ENCODE peak calls at places on chromosomes 5 and 9, in four cellular contexts. W is K562, D is GM12878, L is A549. T is an unnamed sample.

GRCh38 chr5:1633605-1634336 is 110.0 kb upstream of the LPCAT1 start:
- DNase-seq in W (peak), L (peak), D (peak), T (peak)

GRCh38 chr9:116451500-116451899 is 235.6 kb upstream of the TRIM32 start:
- DNase-seq in D (no peak), L (no peak), W (no peak), T (no peak)

GRCh38 chr9:122342323-122343050 is 28.3 kb upstream of the PTGS1 start:
- DNase-seq in W (no peak), L (no peak), D (no peak), T (no peak)

GRCh38 chr5:113166285-113166684 is 189.7 kb downstream of the DCP2 start:
- DNase-seq in L (no peak), W (no peak), D (no peak), T (no peak)

GRCh38 chr5:6505415-6505763 is 56.7 kb downstream of the UBE2QL1 start:
- DNase-seq in L (no peak), W (no peak), D (no peak), T (no peak)

GRCh38 chr5:64670277-64670676 is 20.0 kb upstream of the SHISAL2B start:
- DNase-seq in W (no peak), D (no peak), L (no peak), T (no peak)

GRCh38 chr9:130018260-130018659 is 24.7 kb downstream of the FNBP1 start:
- DNase-seq in W (no peak), L (no peak), D (no peak), T (no peak)

GRCh38 chr5:66850354-66851075 is 254.3 kb downstream of the MAST4 start:
- DNase-seq in D (no peak), W (no peak), L (no peak), T (no peak)

GRCh38 chr5:10289353-10289752 is 18.3 kb downstream of the CMBL start:
- DNase-seq in D (no peak), L (no peak), W (no peak), T (no peak)

GRCh38 chr5:125154321-125154811 is 407.9 kb upstream of the ZNF608 start:
- DNase-seq in D (no peak), L (no peak), W (no peak), T (no peak)

GRCh38 chr5:93717162-93717561 is 24.2 kb downstream of the POU5F2 start:
- DNase-seq in D (no peak), L (peak), W (no peak), T (peak)

GRCh38 chr9:36288057-36288456 is 29.8 kb upstream of the GNE start:
- DNase-seq in D (no peak), W (no peak), L (no peak), T (no peak)

GRCh38 chr9:97705354-97705950 is 8.3 kb upstream of the XPA start:
- DNase-seq in D (no peak), W (no peak), L (no peak), T (no peak)

GRCh38 chr5:178589180-178590140 is 733 bp downstream of the COL23A1 start:
- DNase-seq in D (no peak), W (peak), L (no peak), T (no peak)

GRCh38 chr5:18197734-18198133 is 563.5 kb downstream of the TAF11L14 start:
- DNase-seq in L (no peak), D (no peak), W (no peak), T (no peak)

GRCh38 chr9:107137495-107138202 is 145.4 kb upstream of the RAD23B start:
- DNase-seq in L (peak), D (no peak), W (peak), T (peak)

GRCh38 chr5:125026900-125027731 is 280.7 kb upstream of the ZNF608 start:
- DNase-seq in W (no peak), L (no peak), D (no peak), T (no peak)

GRCh38 chr9:13266172-13266571 is 13.3 kb downstream of the MPDZ start:
- DNase-seq in W (no peak), D (no peak), L (no peak), T (no peak)
- TF ChIP-seq POLR2AphosphoS2 in W (no peak), D (no peak), L (no peak), T (no peak)

DNA sequence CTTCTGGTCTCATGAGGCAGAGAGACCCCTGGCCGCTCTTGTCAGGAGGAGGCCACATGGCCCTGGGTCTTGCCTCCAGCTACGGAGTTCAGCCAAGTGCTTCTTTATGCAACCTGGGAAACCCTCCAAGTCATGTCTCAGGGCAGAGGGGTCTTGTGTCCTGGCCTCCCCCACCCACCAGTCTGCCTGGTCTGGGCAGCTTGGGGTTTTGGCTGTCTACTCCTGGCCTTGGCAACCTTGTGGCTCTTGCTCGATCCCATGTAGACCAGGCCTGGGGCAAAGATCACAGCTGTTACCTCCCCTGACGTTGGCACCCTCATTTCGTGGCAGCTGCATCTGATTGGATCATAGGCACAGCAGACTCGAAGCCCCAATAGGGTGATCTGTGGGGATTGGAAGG is 28.3 kb downstream of the JADE2 start:
- DNase-seq in L (no peak), D (no peak), W (no peak), T (no peak)
- TF ChIP-seq SMC3 in L (no peak), D (no peak), W (no peak), T (no peak)

GRCh38 chr9:123925161-123925560 is 4.8 kb downstream of the DENND1A start:
- DNase-seq in D (no peak), L (no peak), W (no peak), T (no peak)

GRCh38 chr9:123926986-123927385 is 2.9 kb downstream of the DENND1A start:
- DNase-seq in W (no peak), D (no peak), L (no peak), T (no peak)

GRCh38 chr9:123924727-123925126 is 5.2 kb downstream of the DENND1A start:
- DNase-seq in W (no peak), L (no peak), D (no peak), T (no peak)

GRCh38 chr9:123923884-123924283 is 6.0 kb downstream of the DENND1A start:
- DNase-seq in L (no peak), D (no peak), W (no peak), T (no peak)

DNA sequence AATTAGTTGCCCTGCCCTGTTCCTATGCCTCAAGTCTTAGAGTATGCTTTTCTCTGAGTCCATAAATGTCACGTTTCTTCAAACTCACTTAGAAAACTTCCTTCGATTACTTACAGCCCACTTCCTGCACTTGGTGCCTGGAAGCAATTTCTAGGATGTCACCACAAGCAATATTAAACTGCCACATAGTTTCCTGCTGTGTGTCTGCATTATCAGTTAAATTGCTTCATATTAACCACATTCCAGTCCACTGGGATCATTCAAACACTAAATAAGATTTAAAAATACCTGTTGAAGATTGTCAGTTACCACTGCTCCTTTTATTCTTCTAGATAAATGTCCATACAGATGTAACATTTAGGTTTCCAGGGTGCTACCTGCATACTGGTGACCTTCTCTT is 4.1 kb downstream of the DENND1A start:
- DNase-seq in L (no peak), W (no peak), D (no peak), T (peak)
- TF ChIP-seq POLR2AphosphoS2 in L (no peak), W (no peak), D (no peak), T (no peak)

GRCh38 chr5:151696470-151697061 is 9.9 kb upstream of the SPARC start:
- DNase-seq in D (no peak), W (no peak), L (no peak), T (no peak)
- TF ChIP-seq SMC3 in D (no peak), W (no peak), L (no peak), T (no peak)

GRCh38 chr5:126915496-126915895 is 114.9 kb downstream of the MARCHF3 start:
- DNase-seq in D (no peak), W (no peak), L (no peak), T (no peak)

GRCh38 chr5:126919566-126919965 is 110.8 kb downstream of the MARCHF3 start:
- DNase-seq in L (no peak), D (no peak), W (no peak), T (no peak)

GRCh38 chr5:126920291-126920690 is 110.1 kb downstream of the MARCHF3 start:
- DNase-seq in W (no peak), D (no peak), L (no peak), T (no peak)

GRCh38 chr5:126918624-126918957 is 111.8 kb downstream of the MARCHF3 start:
- DNase-seq in W (no peak), D (no peak), L (peak), T (no peak)

DNA sequence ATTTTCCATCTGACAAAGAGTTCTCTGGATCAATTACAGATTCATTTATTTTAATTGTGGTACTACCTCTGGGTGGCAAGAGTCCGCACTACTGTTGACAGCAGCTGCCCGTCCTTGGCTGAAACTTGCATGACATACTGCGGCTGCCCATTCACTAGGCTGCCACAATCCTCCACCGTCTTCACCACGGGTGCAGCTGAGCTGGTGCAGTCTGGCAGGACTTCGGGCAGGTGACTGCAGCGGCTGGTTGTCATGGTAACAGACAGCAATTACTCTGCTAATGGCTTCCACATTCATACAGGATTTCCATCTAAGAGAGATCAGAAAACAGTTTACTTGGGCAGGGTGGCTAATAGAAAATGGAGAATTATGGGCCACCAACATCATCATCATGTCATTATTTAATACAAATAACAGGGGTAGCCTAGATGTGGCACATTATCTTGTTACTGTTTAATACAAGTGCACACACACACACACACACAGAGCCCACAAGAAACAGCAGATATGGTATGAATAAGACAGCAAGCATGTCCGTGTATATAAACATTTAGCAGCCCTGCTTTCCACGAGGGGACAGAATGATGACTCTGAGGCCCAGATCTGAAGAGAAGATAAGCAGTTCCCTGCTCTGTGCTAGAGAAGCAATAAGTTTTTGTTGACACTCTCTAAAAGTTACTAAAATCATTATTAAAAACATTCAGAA is 112.3 kb downstream of the MARCHF3 start:
- DNase-seq in W (peak), L (peak), D (no peak), T (no peak)
- TF ChIP-seq POLR2AphosphoS2 in W (no peak), L (no peak), D (no peak), T (no peak)

T was measured in HepG2.